ENCODE peak calls at places on chromosomes 5 and 9, in four cellular contexts. One of them, this sample, is unnamed.

GRCh38 chr9:121992571-121993212 is 100.4 kb downstream of the TTLL11 start:
- DNase-seq in brain microvascular endothelial cell: peak; percentile 57
- DNase-seq in stomach: peak; percentile 67
- DNase-seq in IMR-90: peak; percentile 82
- DNase-seq in this sample: peak; percentile 82

GRCh38 chr9:4662989-4663792 is 1.1 kb downstream of the PLPP6 start:
- DNase-seq in IMR-90: peak; percentile 47
- DNase-seq in brain microvascular endothelial cell: no peak
- DNase-seq in stomach: no peak
- DNase-seq in this sample: no peak

GRCh38 chr5:159104058-159104651 is 4.4 kb upstream of the EBF1 start:
- DNase-seq in stomach: no peak
- DNase-seq in brain microvascular endothelial cell: peak; percentile 53
- DNase-seq in IMR-90: peak; percentile 21
- DNase-seq in this sample: peak; percentile 54

GRCh38 chr5:94613583-94613982 is 4.8 kb downstream of the KIAA0825 start:
- DNase-seq in IMR-90: peak; percentile 13
- DNase-seq in stomach: no peak
- DNase-seq in brain microvascular endothelial cell: peak; percentile 21
- DNase-seq in this sample: peak; percentile 29

GRCh38 chr9:128553695-128554094 is 1.3 kb downstream of the SPTAN1 start:
- DNase-seq in stomach: no peak
- DNase-seq in IMR-90: peak; percentile 86
- DNase-seq in brain microvascular endothelial cell: peak; percentile 45
- DNase-seq in this sample: no peak

GRCh38 chr5:131413605-131414559 is 150.0 kb downstream of the CDC42SE2 start:
- DNase-seq in brain microvascular endothelial cell: no peak
- DNase-seq in IMR-90: no peak
- DNase-seq in stomach: no peak
- DNase-seq in this sample: no peak

GRCh38 chr5:176809544-176810083 is 745 bp upstream of the UNC5A start:
- DNase-seq in brain microvascular endothelial cell: no peak
- DNase-seq in stomach: no peak
- DNase-seq in IMR-90: no peak
- DNase-seq in this sample: no peak

GRCh38 chr5:94057217-94057616 is 315.8 kb upstream of the POU5F2 start:
- DNase-seq in IMR-90: no peak
- DNase-seq in stomach: no peak
- DNase-seq in brain microvascular endothelial cell: no peak
- DNase-seq in this sample: no peak

GRCh38 chr9:87725356-87725899 is 491 bp upstream of the CTSL start:
- DNase-seq in brain microvascular endothelial cell: peak; percentile 20
- DNase-seq in stomach: no peak
- DNase-seq in IMR-90: peak; percentile 23
- DNase-seq in this sample: peak; percentile 37

GRCh38 chr5:158976035-158976434 is 123.7 kb downstream of the EBF1 start:
- DNase-seq in stomach: no peak
- DNase-seq in IMR-90: peak; percentile 88
- DNase-seq in brain microvascular endothelial cell: peak; percentile 47
- DNase-seq in this sample: no peak

GRCh38 chr5:83433891-83434290 is 37.7 kb upstream of the VCAN start:
- DNase-seq in stomach: no peak
- DNase-seq in brain microvascular endothelial cell: no peak
- DNase-seq in IMR-90: peak; percentile 13
- DNase-seq in this sample: no peak

GRCh38 chr5:2153808-2154207 is 271.1 kb upstream of the IRX4 start:
- DNase-seq in stomach: no peak
- DNase-seq in brain microvascular endothelial cell: no peak
- DNase-seq in IMR-90: no peak
- DNase-seq in this sample: no peak

GRCh38 chr9:37840560-37841194 is 40.1 kb downstream of the DCAF10 start:
- DNase-seq in stomach: no peak
- DNase-seq in brain microvascular endothelial cell: peak; percentile 82
- DNase-seq in IMR-90: peak; percentile 88
- DNase-seq in this sample: no peak

GRCh38 chr9:37839491-37840461 is 39.2 kb downstream of the DCAF10 start:
- DNase-seq in IMR-90: peak; percentile 20
- DNase-seq in stomach: no peak
- DNase-seq in brain microvascular endothelial cell: peak; percentile 22
- DNase-seq in this sample: no peak

GRCh38 chr9:37835821-37836220 is 35.2 kb downstream of the DCAF10 start:
- DNase-seq in brain microvascular endothelial cell: no peak
- DNase-seq in stomach: no peak
- DNase-seq in IMR-90: no peak
- DNase-seq in this sample: no peak

GRCh38 chr9:37836386-37836785 is 35.8 kb downstream of the DCAF10 start:
- DNase-seq in IMR-90: no peak
- DNase-seq in brain microvascular endothelial cell: no peak
- DNase-seq in stomach: no peak
- DNase-seq in this sample: no peak
- TF ChIP-seq CTCF in IMR-90: no peak
- TF ChIP-seq CTCF in brain microvascular endothelial cell: no peak
- TF ChIP-seq CTCF in stomach: no peak
- TF ChIP-seq CTCF in this sample: no peak

GRCh38 chr9:107480386-107480789 is 9.2 kb downstream of the KLF4 start:
- DNase-seq in IMR-90: peak; percentile 73
- DNase-seq in brain microvascular endothelial cell: no peak
- DNase-seq in stomach: no peak
- DNase-seq in this sample: peak; percentile 24
- H3K27ac ChIP-seq in IMR-90: no peak overlapping the region
- H3K27ac ChIP-seq in brain microvascular endothelial cell: no peak overlapping the region
- H3K27ac ChIP-seq in stomach: no peak overlapping the region
- H3K27ac ChIP-seq in this sample: no peak overlapping the region

GRCh38 chr9:36789886-36790285 is 217.2 kb downstream of the MELK start:
- DNase-seq in IMR-90: no peak
- DNase-seq in brain microvascular endothelial cell: no peak
- DNase-seq in stomach: no peak
- DNase-seq in this sample: no peak

GRCh38 chr9:36791204-36791948 is 218.7 kb downstream of the MELK start:
- DNase-seq in stomach: no peak
- DNase-seq in IMR-90: no peak
- DNase-seq in brain microvascular endothelial cell: no peak
- DNase-seq in this sample: no peak

GRCh38 chr9:36797471-36798220 is 225.0 kb downstream of the MELK start:
- DNase-seq in IMR-90: no peak
- DNase-seq in stomach: no peak
- DNase-seq in brain microvascular endothelial cell: no peak
- DNase-seq in this sample: no peak

GRCh38 chr9:36796671-36797419 is 224.2 kb downstream of the MELK start:
- DNase-seq in brain microvascular endothelial cell: no peak
- DNase-seq in IMR-90: no peak
- DNase-seq in stomach: no peak
- DNase-seq in this sample: no peak

GRCh38 chr9:36793277-36793676 is 220.6 kb downstream of the MELK start:
- DNase-seq in IMR-90: no peak
- DNase-seq in stomach: no peak
- DNase-seq in brain microvascular endothelial cell: no peak
- DNase-seq in this sample: no peak
- TF ChIP-seq CTCF in IMR-90: no peak
- TF ChIP-seq CTCF in stomach: no peak
- TF ChIP-seq CTCF in brain microvascular endothelial cell: peak; percentile 42
- TF ChIP-seq CTCF in this sample: peak; percentile 52

GRCh38 chr5:118139361-118139760 is 849.0 kb downstream of the DTWD2 start:
- DNase-seq in stomach: no peak
- DNase-seq in IMR-90: no peak
- DNase-seq in brain microvascular endothelial cell: no peak
- DNase-seq in this sample: no peak
- H3K27ac ChIP-seq in stomach: no peak overlapping the region
- H3K27ac ChIP-seq in IMR-90: no peak overlapping the region
- H3K27ac ChIP-seq in brain microvascular endothelial cell: no peak overlapping the region
- H3K27ac ChIP-seq in this sample: no peak overlapping the region

DNA sequence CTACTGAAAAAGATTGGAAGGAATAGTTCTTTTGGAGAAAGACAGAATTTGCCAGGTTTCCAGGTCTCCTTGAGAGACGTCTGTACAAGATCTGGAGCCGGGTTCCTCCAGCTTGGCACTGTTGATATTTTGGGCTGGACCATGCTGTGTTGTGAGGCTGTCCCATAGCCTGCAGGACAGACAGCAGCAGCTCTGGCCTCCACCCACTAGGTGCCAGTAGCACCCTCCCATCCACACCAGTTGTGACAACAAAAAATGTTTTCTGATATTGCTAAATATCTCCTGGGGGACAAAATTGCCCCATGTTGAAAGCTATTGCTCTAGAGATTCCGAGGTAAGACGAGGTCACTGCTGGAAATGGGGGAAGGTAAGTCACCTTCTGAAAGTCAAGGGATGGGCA is 287.7 kb upstream of the DAP start:
- DNase-seq in brain microvascular endothelial cell: no peak
- DNase-seq in stomach: no peak
- DNase-seq in IMR-90: no peak
- DNase-seq in this sample: no peak
- TF ChIP-seq CTCF in brain microvascular endothelial cell: peak; percentile 26
- TF ChIP-seq CTCF in stomach: no peak
- TF ChIP-seq CTCF in IMR-90: no peak
- TF ChIP-seq CTCF in this sample: no peak